ENCODE peak calls at places on chromosomes 6 and 20, in six cellular contexts. A is HepG2, R is SK-N-SH, X is GM12891, H is GM12878, T is H1. J is an unnamed sample.

GRCh38 chr6:124622351-124622750 is 339.9 kb upstream of the RNF217 start:
- DNase-seq in A (no peak), R (no peak), X (no peak), H (no peak), T (no peak), J (no peak)

GRCh38 chr6:39381535-39382140 is 59.1 kb upstream of the KCNK16 start:
- DNase-seq in A (no peak), R (no peak), X (no peak), H (no peak), T (no peak), J (no peak)

GRCh38 chr6:167745660-167746376 is 80.9 kb upstream of the AFDN start:
- DNase-seq in A (no peak), R (no peak), X (no peak), H (no peak), T (no peak), J (no peak)

GRCh38 chr6:6907286-6907685 is 200.5 kb upstream of the RREB1 start:
- DNase-seq in A (no peak), R (no peak), X (no peak), H (no peak), T (no peak), J (no peak)

GRCh38 chr20:25077610-25078169 is 4.3 kb downstream of the VSX1 start:
- DNase-seq in A (peak), R (peak), X (no peak), H (no peak), T (no peak), J (no peak)

GRCh38 chr6:109483744-109484075 is 691 bp upstream of the ZBTB24 start:
- DNase-seq in A (no peak), R (no peak), X (no peak), H (no peak), T (no peak), J (no peak)

GRCh38 chr20:3763691-3764601 is 3.6 kb downstream of the ADISSP start:
- DNase-seq in A (no peak), R (no peak), X (no peak), H (no peak), T (no peak), J (no peak)

GRCh38 chr6:37204014-37204751 is 34.2 kb downstream of the PIM1 start:
- DNase-seq in A (peak), R (no peak), X (no peak), H (no peak), T (no peak), J (no peak)

GRCh38 chr20:53914861-53915458 is 155.4 kb downstream of the BCAS1 start:
- DNase-seq in A (no peak), R (peak), X (no peak), H (no peak), T (no peak), J (no peak)

GRCh38 chr6:10373642-10374359 is 41.1 kb downstream of the TFAP2A start:
- DNase-seq in A (peak), R (no peak), X (no peak), H (no peak), T (no peak), J (no peak)

GRCh38 chr6:10381133-10381829 is 33.6 kb downstream of the TFAP2A start:
- DNase-seq in A (no peak), R (no peak), X (no peak), H (no peak), T (no peak), J (no peak)

GRCh38 chr6:10369896-10370295 is 45.0 kb downstream of the TFAP2A start:
- DNase-seq in A (no peak), R (no peak), X (no peak), H (no peak), T (no peak), J (no peak)

DNA sequence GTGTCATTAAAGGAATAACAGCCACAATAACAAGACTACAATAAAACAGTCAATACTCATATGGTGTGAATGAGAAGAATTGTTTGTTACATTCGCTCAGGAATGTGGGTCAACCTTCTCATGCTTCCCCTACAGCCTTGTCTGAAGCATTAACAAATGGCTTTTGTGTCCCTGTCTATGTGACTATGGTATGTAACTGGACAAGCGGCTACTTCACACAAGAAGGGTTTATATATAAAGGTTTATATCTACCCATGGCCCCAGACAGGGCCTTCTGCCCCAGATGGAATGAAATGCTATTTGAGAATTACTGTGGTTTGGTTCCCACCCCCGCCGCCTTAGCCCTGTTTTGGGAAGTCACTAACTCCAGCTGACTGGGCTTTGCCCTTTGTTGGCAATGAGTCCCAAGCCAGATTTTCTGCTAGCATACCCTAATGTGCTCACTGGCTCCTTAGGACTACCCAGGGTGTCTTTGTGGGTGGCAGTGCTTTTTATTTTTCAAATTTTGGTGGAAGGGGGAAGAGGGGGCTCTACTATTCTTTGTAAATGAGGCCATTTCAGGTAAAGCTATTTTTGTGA is 39.4 kb downstream of the TFAP2A start:
- DNase-seq in A (no peak), R (no peak), X (no peak), H (no peak), T (no peak), J (no peak)
- TF ChIP-seq TAF1 in A (no peak), R (no peak), X (no peak), H (no peak), T (no peak), J (no peak)

GRCh38 chr6:3711776-3712175 is 39.7 kb downstream of the PXDC1 start:
- DNase-seq in A (no peak), R (no peak), X (no peak), H (no peak), T (no peak), J (no peak)
- TF ChIP-seq POLR2AphosphoS5 in A (no peak), R (no peak), X (no peak), H (no peak), T (no peak), J (no peak)

GRCh38 chr20:15814903-15815302 is 758.3 kb downstream of the KIF16B start:
- DNase-seq in A (no peak), R (no peak), X (no peak), H (no peak), T (no peak), J (no peak)
- TF ChIP-seq TAF1 in A (no peak), R (no peak), X (no peak), H (no peak), T (no peak), J (no peak)

GRCh38 chr20:31663524-31663837 is 25.8 kb downstream of the COX4I2 start:
- DNase-seq in A (no peak), R (no peak), X (no peak), H (no peak), T (no peak), J (no peak)

GRCh38 chr20:31663838-31664695 is 26.4 kb downstream of the COX4I2 start:
- DNase-seq in A (peak), R (no peak), X (no peak), H (no peak), T (no peak), J (no peak)

GRCh38 chr20:31662372-31662854 is 24.7 kb downstream of the COX4I2 start:
- DNase-seq in A (no peak), R (no peak), X (no peak), H (no peak), T (no peak), J (no peak)

GRCh38 chr20:31664696-31665354 is 27.1 kb downstream of the COX4I2 start:
- DNase-seq in A (no peak), R (no peak), X (no peak), H (no peak), T (no peak), J (no peak)

DNA sequence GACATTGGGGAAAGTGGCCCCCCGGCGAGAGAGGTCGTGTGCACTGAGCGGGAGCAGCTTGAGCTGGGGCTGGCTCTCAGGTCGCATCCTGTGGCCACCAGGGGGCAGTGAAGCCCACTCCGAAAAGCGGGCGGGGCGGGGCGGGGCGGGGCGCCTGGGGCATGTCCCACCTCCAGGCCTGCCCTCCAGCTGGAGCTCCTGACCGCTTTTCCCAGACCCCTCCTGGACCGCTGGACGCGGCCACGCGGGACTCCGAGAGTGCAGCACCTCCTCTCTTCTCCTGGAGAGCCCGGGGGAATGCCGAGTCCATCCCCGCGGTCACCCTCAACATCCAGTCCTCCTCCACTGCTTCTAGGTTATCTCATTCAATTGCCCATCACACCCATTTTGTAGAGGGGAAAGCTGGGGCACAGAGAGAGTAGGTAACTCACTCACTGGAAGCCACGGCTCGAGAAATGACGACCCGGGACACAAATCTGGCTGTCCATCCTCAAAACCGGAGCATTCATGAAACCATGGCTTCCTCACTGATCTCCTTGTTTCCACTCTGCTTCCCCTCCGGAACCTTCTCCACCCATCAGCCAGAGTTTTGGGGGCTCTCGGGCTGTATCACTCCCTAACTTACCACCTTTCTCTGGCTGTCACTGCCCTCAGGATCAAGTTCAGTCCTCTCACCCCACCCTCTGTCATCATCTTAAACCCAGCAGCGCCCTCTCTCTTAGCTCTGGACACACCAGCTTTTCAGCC is 24.1 kb downstream of the COX4I2 start:
- DNase-seq in A (peak), R (peak), X (peak), H (no peak), T (peak), J (peak)
- TF ChIP-seq POLR2AphosphoS5 in A (peak), R (peak), X (no peak), H (no peak), T (peak), J (peak)

DNA sequence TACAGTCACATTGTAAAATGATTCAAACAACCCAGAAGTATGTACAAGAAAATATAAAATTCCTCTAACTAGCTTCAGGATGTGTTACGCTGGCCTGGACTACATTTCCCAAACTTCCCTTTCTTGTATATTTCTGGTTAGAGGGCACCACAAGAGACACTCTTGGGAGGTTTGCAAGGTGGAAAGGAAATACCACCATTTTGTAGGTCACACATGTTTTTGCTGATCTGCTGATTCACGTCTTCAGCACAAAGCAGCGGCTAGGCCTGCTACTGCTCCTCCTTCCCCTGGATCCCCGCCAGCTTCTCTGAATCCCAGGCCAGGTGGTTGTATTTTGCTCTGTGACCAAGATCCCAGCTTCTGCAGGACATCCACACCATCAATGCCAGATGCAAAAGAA is 104.2 kb downstream of the AGPAT4 start:
- DNase-seq in A (no peak), R (peak), X (no peak), H (no peak), T (no peak), J (no peak)
- TF ChIP-seq TAF1 in A (no peak), R (no peak), X (no peak), H (no peak), T (no peak), J (no peak)

GRCh38 chr6:19842030-19842429 is 4.9 kb downstream of the ID4 start:
- DNase-seq in A (no peak), R (no peak), X (no peak), H (no peak), T (no peak), J (no peak)

GRCh38 chr6:19849196-19849595 is 12.0 kb downstream of the ID4 start:
- DNase-seq in A (no peak), R (no peak), X (no peak), H (no peak), T (no peak), J (no peak)

GRCh38 chr6:19849736-19850135 is 12.6 kb downstream of the ID4 start:
- DNase-seq in A (no peak), R (no peak), X (no peak), H (no peak), T (no peak), J (no peak)

GRCh38 chr6:19848465-19848864 is 11.3 kb downstream of the ID4 start:
- DNase-seq in A (no peak), R (no peak), X (no peak), H (no peak), T (no peak), J (no peak)

GRCh38 chr6:19845271-19846046 is 8.3 kb downstream of the ID4 start:
- DNase-seq in A (no peak), R (no peak), X (no peak), H (no peak), T (no peak), J (no peak)
- TF ChIP-seq POLR2AphosphoS5 in A (no peak), R (no peak), X (no peak), H (no peak), T (no peak), J (no peak)

DNA sequence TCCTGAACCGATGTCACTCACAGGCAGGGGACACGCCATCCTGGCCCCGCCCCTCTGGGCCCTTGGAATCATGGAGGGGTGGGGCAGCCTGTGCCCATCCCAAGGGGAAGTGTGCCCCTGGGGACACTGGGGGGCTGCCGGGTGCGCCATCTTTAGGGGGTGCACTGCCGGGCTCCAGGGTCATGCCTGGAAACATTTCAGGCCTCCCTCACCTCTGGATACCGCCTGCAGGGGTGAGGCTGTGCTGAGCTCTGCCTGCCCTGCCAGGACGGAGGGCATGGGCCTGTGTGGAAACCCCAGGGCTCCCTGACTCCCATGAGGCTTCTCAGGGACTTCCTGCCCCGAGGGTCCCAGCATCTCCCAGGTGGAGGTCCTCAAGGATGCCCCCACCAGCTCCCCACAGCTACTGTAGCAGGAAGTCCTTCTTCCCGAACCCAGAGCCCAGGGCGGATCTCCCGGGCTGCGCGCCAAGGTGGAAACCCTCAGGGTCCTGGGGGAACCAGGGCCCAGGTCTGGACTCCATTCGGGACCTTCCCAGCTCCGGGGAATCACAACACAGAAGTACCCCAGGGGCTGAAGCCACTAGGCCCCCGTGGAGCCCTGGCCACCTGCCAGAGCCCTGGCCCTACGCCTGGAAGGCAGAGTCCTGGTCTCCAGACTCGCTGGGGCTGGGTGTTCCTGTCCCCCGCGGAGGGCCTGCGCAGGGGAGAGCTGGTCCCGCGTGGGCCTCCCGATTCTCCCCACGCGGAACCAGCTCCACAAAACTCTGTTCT is 15.6 kb downstream of the CHRNA4 start:
- DNase-seq in A (no peak), R (peak), X (no peak), H (no peak), T (no peak), J (no peak)
- TF ChIP-seq TAF1 in A (no peak), R (no peak), X (no peak), H (no peak), T (no peak), J (no peak)

GRCh38 chr6:165940366-165940765 is 227.3 kb downstream of the TBXT start:
- DNase-seq in A (no peak), R (no peak), X (no peak), H (no peak), T (no peak), J (no peak)
- TF ChIP-seq POLR2AphosphoS5 in A (no peak), R (no peak), X (no peak), H (no peak), T (no peak), J (no peak)

GRCh38 chr6:46271728-46272127 is 100.9 kb upstream of the ENPP5 start:
- DNase-seq in A (no peak), R (no peak), X (no peak), H (no peak), T (no peak), J (no peak)

GRCh38 chr6:46265373-46265772 is 94.6 kb upstream of the ENPP5 start:
- DNase-seq in A (no peak), R (no peak), X (no peak), H (no peak), T (no peak), J (no peak)

GRCh38 chr6:46267515-46267914 is 96.7 kb upstream of the ENPP5 start:
- DNase-seq in A (no peak), R (no peak), X (no peak), H (no peak), T (no peak), J (no peak)

GRCh38 chr6:46271107-46271506 is 100.3 kb upstream of the ENPP5 start:
- DNase-seq in A (no peak), R (no peak), X (no peak), H (no peak), T (no peak), J (no peak)

DNA sequence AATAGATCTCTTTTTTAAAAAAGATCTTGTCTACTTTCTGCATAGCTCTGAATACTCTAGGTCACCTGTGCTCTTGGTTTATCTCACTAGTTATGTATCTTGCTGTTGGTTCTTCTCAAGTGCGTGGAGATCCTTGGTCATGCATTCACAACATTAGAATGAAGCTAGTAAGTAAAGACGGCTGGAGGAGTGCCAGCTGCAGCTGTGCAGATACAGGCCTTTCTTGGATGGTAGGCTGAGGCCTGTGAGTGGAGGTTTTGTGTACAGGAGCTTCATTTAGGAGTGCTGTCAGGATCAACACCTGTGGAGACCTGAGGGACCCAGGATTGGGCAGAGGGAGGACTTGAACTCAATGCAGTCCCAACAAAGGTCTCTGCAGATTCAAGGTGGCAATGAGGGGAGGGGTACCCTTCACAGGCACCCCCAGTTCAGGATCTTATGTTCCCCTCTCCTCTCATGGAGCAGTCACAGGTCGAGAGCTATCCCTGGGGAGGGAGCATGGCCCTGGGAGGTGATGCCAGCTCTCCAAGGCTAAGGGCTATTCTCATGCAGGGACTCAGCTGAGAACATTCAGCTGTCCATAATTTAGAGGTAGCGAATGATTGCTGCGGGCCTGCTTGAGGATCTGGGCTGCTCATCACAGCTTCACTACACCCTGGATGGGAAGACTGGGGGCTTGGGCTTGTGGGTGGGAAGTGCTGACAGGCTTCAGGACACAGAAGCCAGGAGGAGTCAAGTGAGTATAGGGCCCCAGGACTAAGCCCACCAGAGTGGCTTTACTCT is 98.9 kb upstream of the ENPP5 start:
- DNase-seq in A (no peak), R (no peak), X (no peak), H (no peak), T (no peak), J (no peak)
- TF ChIP-seq TAF1 in A (no peak), R (no peak), X (no peak), H (no peak), T (no peak), J (no peak)

J was measured in GM12892.